ENCODE peak calls at places on chromosomes 3 and 15, in nine cellular contexts. X, Y, B, S, U, D, M, A and O are unnamed samples.

GRCh38 chr3:37310666-37311050 is 136.3 kb upstream of the LRRFIP2 start:
- DNase-seq in X (peak; percentile 64), Y (peak; percentile 9), B (no peak), S (no peak), U (peak; percentile 64), D (no peak), M (no peak), A (no peak), O (no peak)

GRCh38 chr15:62083168-62084154 is 16.7 kb downstream of the C2CD4A start:
- DNase-seq in X (no peak), Y (no peak), B (no peak), S (no peak), U (peak; percentile 12), D (no peak), M (no peak), A (no peak), O (no peak)

GRCh38 chr3:5314897-5315296 is 127.4 kb downstream of the EDEM1 start:
- DNase-seq in X (no peak), Y (no peak), B (peak; percentile 44), S (no peak), U (no peak), D (no peak), M (no peak), A (no peak), O (no peak)

GRCh38 chr3:36447063-36447462 is 66.8 kb downstream of the STAC start:
- DNase-seq in X (no peak), Y (no peak), B (no peak), S (no peak), U (no peak), D (no peak), M (no peak), A (no peak), O (no peak)

GRCh38 chr3:4407941-4408340 is 59.1 kb downstream of the SUMF1 start:
- DNase-seq in X (no peak), Y (peak; percentile 30), B (no peak), S (no peak), U (no peak), D (no peak), M (no peak), A (no peak), O (no peak)

GRCh38 chr15:65384895-65385867 is 7.4 kb upstream of the IGDCC3 start:
- DNase-seq in X (peak; percentile 89), Y (peak; percentile 91), B (peak; percentile 73), S (peak; percentile 79), U (peak; percentile 90), D (peak; percentile 94), M (no peak), A (peak; percentile 88), O (peak; percentile 68)

GRCh38 chr15:77013786-77014136 is 18.8 kb downstream of the PSTPIP1 start:
- DNase-seq in X (no peak), Y (no peak), B (peak; percentile 30), S (no peak), U (no peak), D (peak; percentile 78), M (no peak), A (no peak), O (no peak)

GRCh38 chr3:176954517-176954916 is 242.8 kb downstream of the TBL1XR1 start:
- DNase-seq in X (no peak), Y (no peak), B (no peak), S (no peak), U (no peak), D (no peak), M (no peak), A (no peak), O (no peak)

GRCh38 chr3:184409331-184409926 is 29.6 kb downstream of the CHRD start:
- DNase-seq in X (no peak), Y (no peak), B (no peak), S (no peak), U (no peak), D (no peak), M (no peak), A (no peak), O (no peak)

GRCh38 chr3:28124882-28125281 is 116.5 kb upstream of the CMC1 start:
- DNase-seq in X (no peak), Y (no peak), B (no peak), S (no peak), U (no peak), D (no peak), M (no peak), A (no peak), O (no peak)

GRCh38 chr15:39310633-39311032 is 270.2 kb upstream of the THBS1 start:
- DNase-seq in X (no peak), Y (no peak), B (peak; percentile 71), S (no peak), U (no peak), D (no peak), M (peak; percentile 41), A (no peak), O (no peak)

GRCh38 chr3:144084929-144085328 is 113.3 kb downstream of the DIPK2A start:
- DNase-seq in X (no peak), Y (no peak), B (no peak), S (no peak), U (no peak), D (no peak), M (no peak), A (no peak), O (no peak)

GRCh38 chr15:35481992-35482391 is 64.0 kb downstream of the DPH6 start:
- DNase-seq in X (peak; percentile 69), Y (peak; percentile 76), B (peak; percentile 95), S (no peak), U (peak; percentile 51), D (no peak), M (peak; percentile 34), A (no peak), O (no peak)

GRCh38 chr3:42961633-42962032 is 17.5 kb upstream of the GASK1A start:
- DNase-seq in X (peak; percentile 77), Y (peak; percentile 80), B (peak; percentile 37), S (no peak), U (peak; percentile 75), D (no peak), M (peak; percentile 7), A (no peak), O (no peak)

GRCh38 chr3:47365213-47366153 is 15.3 kb upstream of the PTPN23 start:
- DNase-seq in X (peak; percentile 83), Y (peak; percentile 23), B (peak; percentile 54), S (no peak), U (peak; percentile 87), D (no peak), M (no peak), A (no peak), O (no peak)

DNA sequence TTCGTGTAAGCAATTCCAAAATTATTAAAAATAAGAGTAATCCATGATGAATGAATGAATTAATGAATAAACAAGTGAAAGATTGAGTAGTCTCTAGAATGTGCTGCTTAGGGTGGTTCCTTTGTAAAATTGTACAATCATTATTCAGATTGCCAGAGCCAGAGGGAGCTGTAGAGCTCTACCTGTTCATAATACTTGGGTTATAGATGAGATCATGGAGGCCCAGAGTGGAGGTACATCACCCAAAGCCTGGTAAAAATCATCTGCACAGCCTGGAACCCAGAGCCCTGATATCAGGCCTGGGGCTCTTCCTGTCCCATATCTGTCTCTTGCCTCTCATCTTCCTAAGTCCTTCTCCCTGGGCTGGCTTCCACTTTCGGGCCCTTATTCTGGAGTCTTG is 297.2 kb downstream of the RPLP1 start:
- DNase-seq in X (peak; percentile 21), Y (no peak), B (peak; percentile 8), S (no peak), U (no peak), D (peak; percentile 42), M (no peak), A (no peak), O (no peak)
- TF ChIP-seq CTCF in X (peak; percentile 34), Y (peak; percentile 53), B (peak; percentile 31), S (peak; percentile 19), U (peak; percentile 22), D (peak; percentile 10), M (peak; percentile 40), A (no peak), O (no peak)

GRCh38 chr3:189342811-189343210 is 171.0 kb downstream of the TPRG1 start:
- DNase-seq in X (no peak), Y (no peak), B (no peak), S (no peak), U (no peak), D (no peak), M (no peak), A (no peak), O (no peak)

GRCh38 chr3:189337672-189338071 is 165.9 kb downstream of the TPRG1 start:
- DNase-seq in X (no peak), Y (no peak), B (no peak), S (no peak), U (no peak), D (no peak), M (no peak), A (no peak), O (no peak)

GRCh38 chr3:189339996-189340395 is 168.2 kb downstream of the TPRG1 start:
- DNase-seq in X (no peak), Y (no peak), B (no peak), S (no peak), U (no peak), D (no peak), M (no peak), A (no peak), O (no peak)

GRCh38 chr3:189338366-189338765 is 166.6 kb downstream of the TPRG1 start:
- DNase-seq in X (no peak), Y (no peak), B (no peak), S (no peak), U (no peak), D (no peak), M (no peak), A (no peak), O (no peak)

GRCh38 chr3:189340680-189341460 is 169.1 kb downstream of the TPRG1 start:
- DNase-seq in X (peak; percentile 11), Y (no peak), B (no peak), S (no peak), U (no peak), D (no peak), M (no peak), A (no peak), O (no peak)
- TF ChIP-seq CTCF in X (peak; percentile 22), Y (peak; percentile 42), B (peak; percentile 27), S (no peak), U (peak; percentile 34), D (no peak), M (peak; percentile 41), A (no peak), O (no peak)

GRCh38 chr3:68866157-68866556 is 66.2 kb downstream of the TAFA4 start:
- DNase-seq in X (no peak), Y (peak; percentile 1), B (peak; percentile 8), S (no peak), U (no peak), D (no peak), M (no peak), A (no peak), O (no peak)
- TF ChIP-seq CTCF in X (no peak), Y (no peak), B (no peak), S (no peak), U (no peak), D (no peak), M (no peak), A (no peak), O (no peak)

DNA sequence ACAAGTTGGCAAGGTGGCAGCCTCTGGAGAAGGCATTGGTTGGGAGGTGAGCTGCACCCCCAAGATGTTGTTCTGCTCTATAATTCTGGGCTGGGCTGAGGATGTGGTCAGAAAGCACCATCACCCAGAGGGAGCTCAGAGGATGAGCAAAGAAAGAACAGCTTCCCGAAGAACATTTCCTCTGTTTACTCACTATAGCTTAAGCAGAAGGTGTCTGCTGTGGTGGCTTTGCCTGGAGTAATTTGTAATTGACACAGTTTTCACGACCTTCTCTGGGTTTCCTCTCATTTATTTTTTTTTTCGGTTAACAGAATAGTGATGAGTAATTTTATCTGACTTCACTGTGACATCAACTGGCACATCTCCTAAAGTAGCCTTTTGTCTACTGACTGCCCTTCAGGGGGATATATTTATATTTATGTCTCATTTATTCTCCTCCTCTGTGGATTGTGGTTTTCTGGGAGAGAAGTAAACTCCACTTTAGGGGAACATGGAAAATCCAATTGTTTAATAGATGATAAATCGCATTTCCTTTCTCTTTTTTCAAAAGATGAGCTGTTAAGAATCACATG is 49.5 kb upstream of the ABHD17C start:
- DNase-seq in X (no peak), Y (no peak), B (no peak), S (no peak), U (no peak), D (no peak), M (no peak), A (no peak), O (no peak)
- TF ChIP-seq CTCF in X (no peak), Y (no peak), B (no peak), S (no peak), U (no peak), D (no peak), M (no peak), A (no peak), O (no peak)